ENCODE peak calls at places on chromosomes 7 and 10, in six cellular contexts. I, G, O, C, V and R are unnamed samples.

GRCh38 chr7:50369408-50370026 is 65.0 kb downstream of the IKZF1 start:
- DNase-seq in G (no peak), O (peak), C (peak), I (peak), V (peak), R (peak)

GRCh38 chr10:111410740-111411139 is 333.9 kb downstream of the ADRA2A start:
- DNase-seq in G (no peak), C (no peak), V (no peak), I (no peak), O (no peak), R (no peak)

GRCh38 chr10:3364768-3365480 is 192.3 kb upstream of the PITRM1 start:
- DNase-seq in G (no peak), V (no peak), O (peak), C (no peak), I (no peak), R (no peak)

GRCh38 chr10:61793760-61794713 is 107.5 kb upstream of the ARID5B start:
- DNase-seq in C (peak), O (no peak), G (no peak), V (no peak), I (no peak), R (no peak)

GRCh38 chr10:8283166-8283905 is 228.8 kb downstream of the GATA3 start:
- DNase-seq in G (no peak), V (no peak), O (no peak), I (no peak), C (no peak), R (no peak)

GRCh38 chr10:99965700-99966099 is 44.0 kb downstream of the DNMBP start:
- DNase-seq in C (no peak), G (no peak), V (no peak), I (no peak), O (no peak), R (no peak)

GRCh38 chr10:75599875-75600648 is 168.6 kb downstream of the LRMDA start:
- DNase-seq in V (no peak), C (no peak), I (no peak), G (no peak), O (peak), R (peak)

GRCh38 chr7:75811894-75812678 is 1.5 kb downstream of the CCL24 start:
- DNase-seq in O (no peak), V (no peak), I (no peak), C (no peak), G (no peak), R (no peak)

GRCh38 chr10:43113201-43113893 is 24.9 kb upstream of the CSGALNACT2 start:
- DNase-seq in V (no peak), O (no peak), C (no peak), G (no peak), I (no peak), R (no peak)

GRCh38 chr7:130273863-130274262 is 7.2 kb downstream of the CPA2 start:
- DNase-seq in G (no peak), V (no peak), I (no peak), C (no peak), O (no peak), R (no peak)

GRCh38 chr7:37084303-37084702 is 360.0 kb upstream of the AOAH start:
- DNase-seq in O (no peak), I (no peak), G (no peak), C (no peak), V (no peak), R (no peak)

GRCh38 chr10:119408969-119409371 is 133.5 kb downstream of the RGS10 start:
- DNase-seq in O (peak), C (no peak), V (no peak), G (no peak), I (no peak), R (no peak)

GRCh38 chr7:3760696-3761095 is 459.6 kb downstream of the SDK1 start:
- DNase-seq in O (no peak), V (no peak), G (no peak), I (no peak), C (no peak), R (no peak)

GRCh38 chr7:75958802-75959543 is 35.4 kb downstream of the TMEM120A start:
- DNase-seq in O (peak), V (no peak), C (no peak), I (no peak), G (no peak), R (no peak)

GRCh38 chr10:97123713-97124112 is 62.0 kb downstream of the SLIT1 start:
- DNase-seq in V (no peak), I (no peak), C (no peak), O (no peak), G (no peak), R (no peak)

GRCh38 chr7:50531401-50531906 is 33.8 kb downstream of the DDC start:
- DNase-seq in V (no peak), O (peak), I (peak), G (peak), C (peak), R (peak)

GRCh38 chr10:74760042-74760979 is 66.1 kb upstream of the KAT6B start:
- DNase-seq in G (no peak), C (no peak), I (no peak), O (peak), V (no peak), R (no peak)

GRCh38 chr7:150429699-150430098 is 20.7 kb upstream of the GIMAP8 start:
- DNase-seq in I (no peak), O (no peak), G (no peak), C (no peak), V (peak), R (no peak)

GRCh38 chr7:150356265-150356897 is 12.2 kb upstream of the REPIN1 start:
- DNase-seq in C (peak), I (peak), O (peak), V (peak), G (no peak), R (no peak)

GRCh38 chr10:129057856-129058663 is 409.0 kb upstream of the MGMT start:
- DNase-seq in V (no peak), C (no peak), G (no peak), O (no peak), I (no peak), R (no peak)

GRCh38 chr10:60163786-60164185 is 225.9 kb downstream of the ANK3 start:
- DNase-seq in V (no peak), I (no peak), C (no peak), G (no peak), O (no peak), R (no peak)

GRCh38 chr10:70803768-70804423 is 11.9 kb upstream of the SGPL1 start:
- DNase-seq in I (no peak), G (no peak), O (no peak), V (no peak), C (no peak), R (no peak)

GRCh38 chr10:13347235-13348156 is 597 bp downstream of the SEPHS1 start:
- DNase-seq in C (peak), G (no peak), V (peak), O (peak), I (peak), R (no peak)

GRCh38 chr10:52877453-52877852 is 104.9 kb upstream of the MBL2 start:
- DNase-seq in C (no peak), O (no peak), V (no peak), I (no peak), G (no peak), R (no peak)

GRCh38 chr7:130939285-130940095 is 205.5 kb upstream of the KLF14 start:
- DNase-seq in V (no peak), C (no peak), I (no peak), O (no peak), G (no peak), R (no peak)

GRCh38 chr10:90193240-90193985 is 492.0 kb downstream of the KIF20B start:
- DNase-seq in C (no peak), I (no peak), V (no peak), G (no peak), O (no peak), R (no peak)

GRCh38 chr10:73997806-73998622 is at the start of gene VCL:
- DNase-seq in I (peak), V (peak), O (peak), C (peak), G (peak), R (peak)

GRCh38 chr10:90813592-90814365 is 44.1 kb downstream of the HTR7 start:
- DNase-seq in G (no peak), I (no peak), V (no peak), C (no peak), O (no peak), R (no peak)

GRCh38 chr10:132366006-132366405 is 31.0 kb upstream of the PWWP2B start:
- DNase-seq in G (no peak), I (no peak), V (no peak), O (no peak), C (no peak), R (no peak)

GRCh38 chr7:18491871-18492270 is 3.7 kb upstream of the HDAC9 start:
- DNase-seq in I (no peak), O (no peak), G (no peak), C (no peak), V (no peak), R (no peak)

DNA sequence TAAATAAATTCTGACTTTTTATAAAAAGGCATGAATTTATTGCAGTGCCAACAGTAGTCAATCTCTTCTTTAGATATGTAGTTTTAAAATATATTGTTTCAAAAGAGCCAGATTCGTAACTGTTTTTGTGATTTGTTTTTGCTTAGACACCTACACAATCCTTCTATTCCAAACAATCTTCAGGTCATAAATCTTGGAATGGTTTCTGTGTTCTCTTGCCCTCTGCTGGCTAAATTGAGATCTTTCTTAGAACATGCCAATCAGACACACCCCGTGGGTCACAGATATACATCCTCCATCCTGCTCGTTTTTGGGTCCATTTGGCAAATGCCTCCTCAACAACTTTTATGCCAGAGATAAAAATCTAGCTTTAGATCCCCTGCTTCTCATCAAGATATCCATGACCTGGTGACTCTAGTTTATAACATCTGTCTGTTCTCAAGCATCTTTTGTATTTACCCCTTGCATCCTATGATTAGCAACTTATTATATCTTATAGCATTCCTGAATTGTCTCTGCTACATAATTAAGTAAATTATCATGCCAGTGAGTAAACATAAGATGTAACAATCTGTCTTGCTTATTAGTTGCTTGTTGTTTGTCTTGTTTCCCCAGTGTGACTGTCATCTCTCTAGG is 35.3 kb upstream of the IFRD1 start:
- DNase-seq in G (no peak), V (peak), O (peak), I (peak), C (peak), R (no peak)
- TF ChIP-seq YY1 in G (no peak), V (no peak), O (no peak), I (no peak), C (no peak), R (no peak)

GRCh38 chr10:29113251-29113945 is 175.5 kb upstream of the LYZL1 start:
- DNase-seq in I (no peak), G (no peak), C (peak), V (no peak), O (no peak), R (no peak)
- TF ChIP-seq YY1 in I (no peak), G (no peak), C (no peak), V (no peak), O (no peak), R (no peak)

DNA sequence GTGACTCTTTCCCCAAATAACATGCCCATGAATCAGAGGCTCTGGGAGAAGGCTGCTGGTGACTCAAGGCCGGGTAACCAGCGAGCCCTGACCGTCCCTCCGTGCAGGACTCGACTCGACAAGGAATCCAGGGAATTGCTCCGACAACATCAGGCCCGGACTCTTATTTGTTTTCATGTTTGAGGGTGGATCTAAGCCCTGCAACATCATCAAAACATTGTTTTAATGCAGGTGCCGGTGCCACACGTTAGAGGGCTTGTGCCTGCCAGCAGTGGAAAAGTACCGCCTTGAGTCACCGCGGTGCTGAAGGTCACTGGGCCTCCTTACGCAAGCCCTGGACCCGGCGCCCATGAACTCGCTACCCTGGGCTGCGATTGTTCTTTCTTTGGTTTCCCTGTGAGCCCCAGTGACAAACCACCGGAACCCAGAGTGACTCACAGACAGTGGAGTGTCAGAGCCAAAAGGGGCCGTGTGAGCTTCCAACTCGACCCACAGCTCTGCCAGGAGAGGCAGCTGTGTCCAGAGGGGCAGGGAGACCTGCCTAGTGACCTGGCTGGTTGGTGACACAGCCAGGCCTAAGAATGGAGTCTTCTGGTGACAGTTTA is 139.4 kb upstream of the SHH start:
- DNase-seq in G (no peak), V (no peak), C (no peak), O (peak), I (peak), R (no peak)
- TF ChIP-seq YY1 in G (no peak), V (no peak), C (no peak), O (peak), I (peak), R (no peak)

DNA sequence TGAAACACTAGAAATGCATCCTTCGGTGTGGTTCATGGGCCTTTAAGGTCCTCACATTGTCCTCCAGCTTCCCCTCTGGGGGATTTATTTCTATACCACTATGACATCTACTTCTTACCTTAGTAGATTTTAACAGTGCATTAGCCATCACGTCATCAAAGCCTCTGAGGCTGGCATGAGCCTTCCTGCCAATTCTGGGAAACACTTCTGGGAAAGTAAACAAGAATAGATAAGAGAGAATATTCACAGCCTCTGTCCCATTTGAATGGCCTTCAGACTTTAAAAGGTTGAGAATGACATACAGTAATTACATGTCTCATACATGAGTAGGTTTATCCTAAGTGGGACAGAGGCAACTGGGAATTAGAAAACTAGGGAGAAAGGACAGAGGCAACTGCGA is 89.7 kb downstream of the AMPH start:
- DNase-seq in G (no peak), O (no peak), V (no peak), I (no peak), C (no peak), R (no peak)
- TF ChIP-seq YY1 in G (no peak), O (no peak), V (no peak), I (no peak), C (no peak), R (no peak)

GRCh38 chr7:41916450-41916927 is 213.6 kb upstream of the INHBA start:
- DNase-seq in O (no peak), C (no peak), G (no peak), I (no peak), V (no peak), R (no peak)
- TF ChIP-seq YY1 in O (no peak), C (peak), G (no peak), I (no peak), V (no peak), R (no peak)